ENCODE peak calls at places on chromosomes 4 and X, in six cellular contexts. B is suprapubic skin, R is breast epithelium, P is IMR-90, N is A549, Z is H1. L is an unnamed sample. For H3K4me1, the result is how much of the 10 kb centered on the place peaks cover.

GRCh38 chrX:151030845-151031244 is 47.7 kb downstream of the HMGB3 start:
- DNase-seq in B (no peak), R (no peak), P (no peak), N (no peak), Z (no peak), L (no peak)

GRCh38 chrX:141787655-141788054 is 50.5 kb upstream of the MAGEC3 start:
- DNase-seq in B (no peak), R (no peak), P (no peak), N (no peak), Z (no peak), L (no peak)

GRCh38 chrX:29541038-29541437 is 674.3 kb upstream of the MAGEB2 start:
- DNase-seq in B (no peak), R (no peak), P (no peak), N (no peak), Z (no peak), L (no peak)

GRCh38 chr4:4395849-4396627 is 9.1 kb downstream of the NSG1 start:
- DNase-seq in B (no peak), R (no peak), P (peak), N (no peak), Z (no peak), L (no peak)

GRCh38 chrX:45598841-45599240 is 398.2 kb upstream of the DIPK2B start:
- DNase-seq in B (no peak), R (no peak), P (peak), N (no peak), Z (no peak), L (no peak)

GRCh38 chrX:17377047-17377692 is 2.2 kb downstream of the NHS start:
- DNase-seq in B (no peak), R (no peak), P (peak), N (peak), Z (no peak), L (peak)

GRCh38 chr4:87492617-87493016 is 36.6 kb downstream of the SPARCL1 start:
- DNase-seq in B (no peak), R (no peak), P (no peak), N (no peak), Z (no peak), L (no peak)

GRCh38 chr4:71239365-71239764 is 99.5 kb upstream of the SLC4A4 start:
- DNase-seq in B (no peak), R (no peak), P (peak), N (no peak), Z (no peak), L (no peak)

GRCh38 chrX:136260801-136261200 is 9.6 kb upstream of the MAP7D3 start:
- DNase-seq in B (no peak), R (no peak), P (peak), N (peak), Z (no peak), L (no peak)

DNA sequence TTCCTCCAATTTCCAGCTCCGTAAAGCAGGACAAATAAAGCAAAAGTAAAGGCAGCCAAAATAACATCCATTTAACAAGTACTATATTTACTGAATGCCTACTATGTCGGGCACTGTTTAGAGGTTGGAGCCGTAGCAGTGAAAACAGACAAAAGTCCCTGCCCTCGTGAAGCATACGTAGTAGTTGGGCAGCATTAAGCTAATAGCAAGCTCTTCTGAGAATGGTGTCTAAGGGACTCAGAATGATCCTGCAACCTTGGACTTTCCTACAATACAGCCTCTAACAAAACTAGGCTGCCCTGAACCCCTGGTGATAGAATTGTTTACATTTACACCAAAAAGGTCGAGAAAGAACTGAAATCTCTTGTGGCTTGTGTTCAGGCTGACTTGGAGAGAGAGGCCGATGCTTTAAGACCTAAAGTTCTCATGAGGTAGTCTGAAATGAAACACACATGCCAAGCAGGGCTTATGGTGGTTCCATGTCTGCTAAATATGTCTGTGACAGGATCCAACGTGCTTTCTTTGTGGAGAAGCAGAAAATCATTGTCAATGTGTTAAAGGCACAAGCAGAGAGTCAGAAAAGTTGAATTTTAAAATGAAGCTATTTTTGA is 876 bp upstream of the PDGFC start:
- DNase-seq in B (no peak), R (no peak), P (peak), N (no peak), Z (no peak), L (no peak)
- H3K4me1 ChIP-seq in B (under half), R (under half), P (under half), N (under half), Z (under half), L (under half)

GRCh38 chr4:143397335-143397734 is 60.7 kb downstream of the GAB1 start:
- DNase-seq in B (no peak), R (no peak), P (peak), N (no peak), Z (no peak), L (no peak)

GRCh38 chr4:143395054-143395453 is 58.4 kb downstream of the GAB1 start:
- DNase-seq in B (no peak), R (no peak), P (no peak), N (no peak), Z (no peak), L (no peak)

GRCh38 chr4:143397887-143398286 is 61.2 kb downstream of the GAB1 start:
- DNase-seq in B (no peak), R (no peak), P (peak), N (no peak), Z (no peak), L (no peak)

GRCh38 chr4:143399113-143399949 is 62.7 kb downstream of the GAB1 start:
- DNase-seq in B (no peak), R (no peak), P (peak), N (peak), Z (no peak), L (no peak)

GRCh38 chr4:143396695-143397094 is 60.0 kb downstream of the GAB1 start:
- DNase-seq in B (no peak), R (no peak), P (peak), N (no peak), Z (no peak), L (no peak)
- H3K27ac ChIP-seq in B (no peak), R (no peak), P (peak), N (no peak), Z (no peak), L (no peak)

GRCh38 chr4:140025470-140025869 is 128.5 kb downstream of the MAML3 start:
- DNase-seq in B (no peak), R (no peak), P (no peak), N (no peak), Z (no peak), L (no peak)
- TF ChIP-seq POLR2A in B (no peak), R (no peak), P (no peak), N (no peak), Z (no peak), L (no peak)

DNA sequence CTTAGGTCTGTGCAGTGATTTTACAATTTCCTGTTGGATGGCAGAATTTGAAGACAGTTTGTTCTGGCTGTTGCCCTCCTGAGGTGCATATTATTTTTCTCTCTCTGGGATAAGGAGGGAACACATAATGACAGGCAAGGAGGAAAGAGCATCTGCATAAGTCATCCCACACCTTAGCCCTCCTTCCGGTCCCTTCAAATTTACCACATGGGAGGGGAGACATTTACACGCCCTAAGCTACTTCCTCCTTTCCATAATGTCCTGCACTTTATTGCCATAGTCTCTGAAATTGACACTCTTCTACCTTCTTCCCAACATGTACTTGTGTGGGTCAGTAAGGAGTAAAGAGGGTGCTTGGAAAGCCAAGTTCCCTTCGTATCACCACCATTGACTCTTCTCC is 13.9 kb downstream of the SMPX start:
- DNase-seq in B (no peak), R (no peak), P (no peak), N (no peak), Z (no peak), L (no peak)
- H3K4me1 ChIP-seq in B (under half), R (under half), P (under half), N (under half), Z (under half), L (under half)

GRCh38 chr4:143185253-143186107 is 763 bp downstream of the USP38 start:
- DNase-seq in B (peak), R (peak), P (peak), N (peak), Z (no peak), L (peak)
- H3K27ac ChIP-seq in B (peak), R (peak), P (peak), N (peak), Z (peak), L (peak)

GRCh38 chrX:153307546-153308175 is 13.9 kb downstream of the PNMA6F start:
- DNase-seq in B (no peak), R (no peak), P (no peak), N (no peak), Z (no peak), L (peak)
- TF ChIP-seq POLR2A in B (no peak), R (no peak), P (no peak), N (no peak), Z (no peak), L (no peak)

GRCh38 chr4:153582954-153583456 is 101.1 kb upstream of the TLR2 start:
- DNase-seq in B (no peak), R (no peak), P (no peak), N (no peak), Z (no peak), L (no peak)

GRCh38 chr4:153576443-153576774 is 107.7 kb upstream of the TLR2 start:
- DNase-seq in B (no peak), R (no peak), P (no peak), N (no peak), Z (no peak), L (no peak)

GRCh38 chr4:153579410-153579809 is 104.7 kb upstream of the TLR2 start:
- DNase-seq in B (no peak), R (no peak), P (no peak), N (no peak), Z (no peak), L (no peak)

GRCh38 chr4:153577053-153577452 is 107.0 kb upstream of the TLR2 start:
- DNase-seq in B (no peak), R (no peak), P (no peak), N (no peak), Z (no peak), L (no peak)

DNA sequence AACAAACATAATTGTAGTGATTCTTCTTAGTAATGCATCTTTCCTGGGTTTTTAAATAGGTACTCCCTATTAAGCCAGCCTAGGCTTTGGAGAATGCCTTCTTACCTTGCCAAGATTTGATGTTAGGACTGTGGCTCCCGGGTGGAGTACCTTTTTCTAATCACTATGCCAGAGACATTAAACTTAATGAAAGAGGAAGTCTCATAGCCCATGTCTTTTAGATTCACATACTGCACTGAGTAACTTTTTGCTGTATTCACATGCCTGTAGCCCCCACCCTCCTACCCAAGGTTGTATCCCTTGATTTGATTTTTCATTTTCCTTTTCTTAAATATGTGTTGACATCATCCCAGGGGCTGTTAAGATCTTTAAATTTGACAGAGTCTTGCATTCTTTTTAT is 104.2 kb upstream of the TLR2 start:
- DNase-seq in B (no peak), R (no peak), P (no peak), N (no peak), Z (no peak), L (no peak)
- H3K4me1 ChIP-seq in B (under half), R (under half), P (under half), N (under half), Z (under half), L (under half)

GRCh38 chr4:145613546-145614234 is 5.5 kb upstream of the MMAA start:
- DNase-seq in B (no peak), R (no peak), P (no peak), N (no peak), Z (no peak), L (no peak)

GRCh38 chr4:145618912-145619638 is at the start of gene MMAA:
- DNase-seq in B (peak), R (peak), P (peak), N (peak), Z (peak), L (peak)

GRCh38 chr4:145609494-145610427 is 9.4 kb upstream of the MMAA start:
- DNase-seq in B (no peak), R (peak), P (peak), N (peak), Z (no peak), L (peak)

GRCh38 chr4:145618210-145618911 is 824 bp upstream of the MMAA start:
- DNase-seq in B (no peak), R (no peak), P (no peak), N (peak), Z (no peak), L (no peak)

GRCh38 chr4:145614235-145614615 is 5.0 kb upstream of the MMAA start:
- DNase-seq in B (no peak), R (no peak), P (no peak), N (no peak), Z (no peak), L (no peak)
- H3K27ac ChIP-seq in B (no peak), R (no peak), P (no peak), N (no peak), Z (no peak), L (no peak)

DNA sequence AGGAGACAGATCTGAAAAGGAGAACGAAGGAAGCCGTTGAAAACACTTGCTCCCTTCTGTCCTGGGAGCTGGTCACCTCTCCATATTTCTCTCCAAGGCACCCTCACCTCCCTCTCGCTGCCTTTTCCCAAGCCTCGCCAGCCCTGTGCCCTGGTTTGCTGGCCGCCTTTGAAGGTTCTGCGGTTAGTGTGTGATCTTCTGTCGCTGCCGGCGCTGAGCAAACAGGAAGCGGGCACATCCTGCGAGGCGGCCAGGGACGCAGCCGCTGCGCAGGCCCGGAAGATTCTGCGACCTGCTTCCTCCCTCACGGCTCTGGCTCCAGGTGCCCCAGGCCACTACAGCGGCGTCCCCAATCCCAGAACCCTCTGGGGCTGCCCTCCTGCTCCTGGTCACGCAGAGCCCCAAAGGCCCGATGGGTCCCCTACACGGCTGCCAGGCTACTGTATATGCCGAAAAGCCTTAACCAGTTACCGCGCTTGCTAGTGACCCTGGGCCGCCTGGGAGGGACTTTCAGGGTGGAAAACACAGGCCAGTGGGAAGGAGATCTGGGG is 2.5 kb upstream of the SASH3 start:
- DNase-seq in B (no peak), R (peak), P (no peak), N (no peak), Z (no peak), L (peak)
- TF ChIP-seq POLR2A in B (no peak), R (no peak), P (no peak), N (no peak), Z (no peak), L (no peak)